ENCODE peak calls at places on chromosome 9, in seven cellular contexts. A is OCI-LY7; Y is MM.1S; B is K562; P is CD4-positive, alpha-beta memory T cell; G is fibroblast of lung; D is uterus. L is an unnamed sample. For H3K9me3, the result is how much of the 10 kb centered on the place peaks cover.

GRCh38 chr9:87601175-87601574 is 103.5 kb downstream of the DAPK1 start:
- DNase-seq in P (no peak), B (no peak), D (no peak), Y (no peak), G (no peak), A (no peak), L (no peak)

GRCh38 chr9:95557142-95557541 is 40.4 kb upstream of the PTCH1 start:
- DNase-seq in P (no peak), B (no peak), A (no peak), G (no peak), D (no peak), Y (no peak), L (no peak)

GRCh38 chr9:125932012-125932411 is 184.8 kb downstream of the PBX3 start:
- DNase-seq in A (no peak), Y (no peak), D (peak), P (no peak), G (peak), B (no peak), L (no peak)

GRCh38 chr9:112037281-112038016 is 137.6 kb downstream of the SUSD1 start:
- DNase-seq in P (peak), D (no peak), Y (peak), A (peak), B (no peak), G (peak), L (peak)

GRCh38 chr9:6383551-6384225 is 29.3 kb upstream of the UHRF2 start:
- DNase-seq in Y (no peak), D (peak), G (peak), B (no peak), A (no peak), P (no peak), L (no peak)

GRCh38 chr9:125755340-125755739 is 8.2 kb downstream of the PBX3 start:
- DNase-seq in B (no peak), P (no peak), A (no peak), D (no peak), Y (no peak), G (peak), L (no peak)

GRCh38 chr9:1005043-1005667 is 28.7 kb downstream of the DMRT3 start:
- DNase-seq in B (peak), Y (peak), P (peak), G (peak), D (no peak), A (peak), L (no peak)

GRCh38 chr9:129440394-129441186 is 180.3 kb downstream of the C9orf50 start:
- DNase-seq in Y (no peak), G (no peak), A (no peak), B (no peak), D (no peak), P (no peak), L (no peak)

GRCh38 chr9:16870606-16871357 is at the start of gene BNC2:
- DNase-seq in D (peak), A (no peak), P (no peak), B (no peak), G (peak), Y (peak), L (no peak)

GRCh38 chr9:12516573-12516972 is 176.6 kb upstream of the TYRP1 start:
- DNase-seq in G (no peak), B (no peak), A (no peak), D (no peak), Y (no peak), P (no peak), L (no peak)

GRCh38 chr9:94270009-94270408 is 10.9 kb downstream of the ZNF169 start:
- DNase-seq in A (no peak), G (no peak), P (no peak), D (no peak), B (no peak), Y (no peak), L (no peak)

GRCh38 chr9:94269264-94269663 is 10.2 kb downstream of the ZNF169 start:
- DNase-seq in D (no peak), B (no peak), Y (no peak), P (no peak), A (no peak), G (no peak), L (no peak)
- H3K9me3 ChIP-seq in D (under half), B (under half), Y (under half), P (under half), A (under half), G (under half), L (under half)

DNA sequence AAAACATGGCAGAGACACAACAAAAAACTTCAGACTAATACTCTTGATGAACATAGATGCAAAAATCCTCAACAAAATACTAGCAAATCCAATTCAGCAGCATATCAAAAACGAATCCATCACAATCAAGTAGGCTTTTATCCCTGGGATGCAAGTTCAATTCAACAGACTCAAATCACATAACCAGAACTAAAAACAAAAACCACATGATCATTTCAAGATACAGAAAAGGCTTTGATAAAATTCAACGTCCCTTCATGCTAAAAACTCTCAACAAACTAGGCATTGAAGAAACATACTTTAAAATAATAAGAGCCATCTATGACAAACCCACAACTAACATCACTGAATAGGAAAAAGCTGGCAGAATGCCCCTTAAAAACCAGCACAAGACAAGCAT is 93.6 kb downstream of the TUSC1 start:
- DNase-seq in Y (no peak), B (no peak), A (no peak), P (no peak), D (no peak), G (no peak), L (no peak)
- H3K9me3 ChIP-seq in Y (under half), B (under half), A (under half), P (under half), D (under half), G (under half), L (under half)

GRCh38 chr9:89295400-89295799 is 15.6 kb upstream of the CKS2 start:
- DNase-seq in Y (no peak), D (no peak), A (no peak), G (no peak), B (no peak), P (no peak), L (no peak)
- H3K9me3 ChIP-seq in Y (under half), D (under half), A (under half), G (under half), B (under half), P (under half), L (under half)

GRCh38 chr9:138116521-138116920 is 238.9 kb downstream of the CACNA1B start:
- DNase-seq in G (no peak), D (no peak), P (no peak), B (no peak), A (no peak), Y (no peak), L (no peak)

GRCh38 chr9:138115506-138115905 is 237.9 kb downstream of the CACNA1B start:
- DNase-seq in Y (no peak), G (no peak), B (no peak), P (no peak), A (no peak), D (no peak), L (no peak)

GRCh38 chr9:138112791-138113600 is 235.4 kb downstream of the CACNA1B start:
- DNase-seq in Y (no peak), B (no peak), P (no peak), G (no peak), D (no peak), A (no peak), L (no peak)

GRCh38 chr9:138112090-138112748 is 234.6 kb downstream of the CACNA1B start:
- DNase-seq in B (no peak), P (no peak), A (no peak), D (no peak), Y (no peak), G (no peak), L (no peak)

GRCh38 chr9:138114501-138115245 is 237.1 kb downstream of the CACNA1B start:
- DNase-seq in D (no peak), A (no peak), P (no peak), Y (no peak), G (no peak), B (no peak), L (no peak)
- H3K9me3 ChIP-seq in D (under half), A (under half), P (under half), Y (under half), G (under half), B (under half), L (under half)

DNA sequence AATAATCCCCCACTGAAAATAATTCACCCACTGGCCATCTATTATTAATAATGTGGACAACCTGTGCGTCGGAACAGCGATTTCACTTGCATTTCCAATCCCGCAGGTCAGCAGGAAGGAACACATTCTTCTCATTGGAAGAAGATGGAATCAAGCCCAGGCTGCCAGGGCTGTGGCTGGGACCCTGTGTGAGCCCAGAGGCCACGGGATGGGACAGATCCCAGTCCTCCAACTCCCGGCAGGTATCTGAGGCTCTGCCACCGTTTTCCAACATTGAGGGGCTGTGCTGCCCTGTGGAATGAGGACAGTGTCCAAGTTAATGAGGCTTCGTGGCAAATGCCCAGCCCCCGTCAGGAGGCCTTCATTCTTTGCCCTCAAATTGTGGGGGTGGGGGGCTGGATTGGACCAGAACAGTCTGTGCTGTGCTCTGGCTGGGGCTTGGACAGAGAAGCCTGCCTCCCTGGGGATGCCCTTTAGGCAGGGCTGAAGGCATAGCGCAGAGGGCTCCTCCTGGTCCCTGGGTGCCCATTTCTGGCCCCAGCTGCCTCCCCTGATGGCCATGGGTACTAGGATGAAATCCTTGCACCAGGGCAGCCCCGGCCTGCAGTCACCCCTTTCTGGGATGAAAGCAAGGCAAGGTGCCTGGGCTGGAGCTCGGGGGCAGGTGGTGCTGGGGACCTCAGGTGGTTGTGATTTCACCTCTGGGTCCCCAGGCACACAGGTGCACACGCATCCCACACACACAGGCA is 195.0 kb upstream of the PPP1R26 start:
- DNase-seq in P (no peak), B (no peak), D (no peak), G (no peak), A (no peak), Y (no peak), L (no peak)
- H3K9me3 ChIP-seq in P (under half), B (under half), D (under half), G (under half), A (under half), Y (under half), L (under half)

GRCh38 chr9:133408042-133408441 is 9.8 kb downstream of the REXO4 start:
- DNase-seq in P (no peak), Y (no peak), G (no peak), B (no peak), A (no peak), D (no peak), L (no peak)
- H3K9me3 ChIP-seq in P (under half), Y (under half), G (under half), B (under half), A (under half), D (under half), L (under half)

DNA sequence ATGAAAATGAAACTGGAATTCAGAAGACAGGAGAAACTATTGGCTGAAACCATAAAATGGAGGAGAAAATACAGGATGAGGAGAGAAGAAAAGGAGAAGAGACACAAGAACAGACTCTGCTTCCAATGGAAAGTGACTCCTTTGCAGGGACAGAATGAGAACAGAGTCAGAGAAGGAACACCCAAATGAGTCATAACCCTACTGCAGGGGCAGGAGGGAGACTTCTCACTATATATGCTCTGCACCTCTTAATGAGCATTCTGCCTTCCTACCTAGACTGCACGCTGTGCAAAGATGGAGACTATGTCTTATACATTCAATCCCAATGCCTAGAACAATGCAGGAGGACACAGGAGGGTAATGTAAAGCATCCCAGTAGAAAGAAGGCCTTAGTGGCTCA is 2.1 kb downstream of the SAXO1 start:
- DNase-seq in P (no peak), Y (no peak), A (no peak), B (no peak), D (no peak), G (peak), L (no peak)
- H3K9me3 ChIP-seq in P (under half), Y (under half), A (under half), B (under half), D (under half), G (under half), L (under half)

GRCh38 chr9:61670616-61671015 is 480.8 kb downstream of the SPATA31A7 start:
- DNase-seq in D (no peak), P (no peak), A (no peak), B (no peak), Y (no peak), G (no peak), L (no peak)

GRCh38 chr9:61673247-61673646 is 483.4 kb downstream of the SPATA31A7 start:
- DNase-seq in P (no peak), B (no peak), A (no peak), G (no peak), D (no peak), Y (no peak), L (no peak)

GRCh38 chr9:61673664-61674381 is 484.0 kb downstream of the SPATA31A7 start:
- DNase-seq in D (no peak), A (no peak), B (no peak), P (no peak), G (no peak), Y (no peak), L (no peak)

GRCh38 chr9:61669352-61669751 is 479.5 kb downstream of the SPATA31A7 start:
- DNase-seq in Y (no peak), P (no peak), A (no peak), D (no peak), G (no peak), B (no peak), L (no peak)

DNA sequence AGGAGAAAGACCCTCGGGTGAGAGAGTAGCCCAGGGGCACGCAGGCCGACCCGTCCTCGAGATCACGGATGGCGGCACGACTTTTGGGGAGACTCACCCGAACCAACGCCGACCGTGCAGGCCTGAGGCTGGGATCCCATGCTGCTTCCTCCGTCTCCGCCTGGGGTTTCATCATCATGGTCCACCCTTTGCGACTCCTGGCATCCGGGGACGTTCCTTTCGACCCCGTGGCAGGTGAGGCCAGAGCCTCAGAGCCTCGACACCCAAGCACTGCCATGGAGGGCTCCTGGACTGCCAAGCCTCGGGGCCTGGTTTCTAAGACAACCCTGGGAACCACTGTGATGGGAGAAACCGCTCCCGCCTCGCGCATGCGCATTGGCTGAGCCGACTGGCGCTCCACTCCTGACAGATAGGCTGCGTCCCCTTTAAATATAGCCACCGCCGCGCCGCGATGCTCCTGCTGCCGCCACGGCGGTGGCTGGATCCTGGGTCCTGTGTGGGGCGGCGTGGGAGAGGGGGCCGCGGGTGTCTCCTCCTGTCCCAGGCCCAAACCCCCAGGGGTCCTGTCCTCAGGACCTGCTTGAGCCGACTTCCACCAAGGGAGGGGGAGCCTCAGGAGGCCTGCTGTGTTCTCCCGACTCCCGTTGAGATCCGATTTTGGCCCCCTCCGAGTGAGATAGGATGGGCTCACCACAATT is 481.6 kb downstream of the SPATA31A7 start:
- DNase-seq in D (peak), B (no peak), P (no peak), Y (no peak), A (no peak), G (no peak), L (no peak)
- H3K9me3 ChIP-seq in D (under half), B (under half), P (under half), Y (under half), A (under half), G (under half), L (under half)

GRCh38 chr9:24545847-24546522 is at the start of gene IZUMO3:
- DNase-seq in P (no peak), D (no peak), A (no peak), B (no peak), G (no peak), Y (no peak), L (no peak)

DNA sequence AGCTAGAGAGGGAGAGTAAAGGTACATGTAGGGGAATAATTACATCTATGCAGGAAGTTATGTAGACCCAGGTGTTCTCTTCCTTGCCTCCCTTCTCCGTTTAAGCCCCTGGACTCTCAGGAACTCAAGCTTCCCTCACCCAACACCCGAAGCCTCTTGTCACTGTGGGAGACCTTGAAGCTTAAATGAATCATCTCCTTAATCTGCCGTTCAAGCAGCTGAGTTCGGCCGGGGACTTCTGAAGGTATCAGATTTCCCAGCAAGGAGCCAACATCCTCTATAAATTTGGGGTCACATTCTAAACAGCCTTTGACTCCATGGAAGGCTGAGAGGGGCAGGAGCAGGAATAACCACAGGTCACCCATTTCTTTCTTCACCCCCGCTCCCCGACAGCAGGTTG is 412 bp downstream of the IZUMO3 start:
- DNase-seq in P (no peak), A (no peak), D (no peak), B (no peak), Y (no peak), G (no peak), L (no peak)
- H3K9me3 ChIP-seq in P (under half), A (under half), D (under half), B (under half), Y (under half), G (under half), L (under half)

L was measured in T-helper 17 cell.